ENCODE peak calls at places on chromosomes 6 and 20, in ten cellular contexts. O is fibroblast of lung, U is hepatocyte, Y is neural progenitor cell, K is keratinocyte, V is mammary epithelial cell, T is GM23338, E is MM.1S, P is HCT116, M is PC-3. N is an unnamed sample.

GRCh38 chr6:133595076-133595868 is 293.6 kb upstream of the TCF21 start:
- DNase-seq in O (no peak), U (peak), Y (no peak), K (no peak), V (no peak), T (no peak), E (no peak), P (no peak), M (peak), N (no peak)

GRCh38 chr6:50007821-50008220 is 14.0 kb downstream of the DEFB110 start:
- DNase-seq in O (peak), U (no peak), Y (no peak), K (peak), V (peak), T (no peak), E (no peak), P (no peak), M (peak), N (peak)

GRCh38 chr6:24929255-24929654 is 6.5 kb downstream of the RIPOR2 start:
- DNase-seq in O (no peak), U (no peak), Y (no peak), K (no peak), V (no peak), T (no peak), E (peak), P (no peak), M (no peak), N (no peak)

GRCh38 chr20:41278936-41279335 is 38.6 kb downstream of the ZHX3 start:
- DNase-seq in O (no peak), U (no peak), Y (no peak), K (no peak), V (no peak), T (no peak), E (no peak), P (no peak), M (no peak), N (no peak)

GRCh38 chr6:110357298-110357695 is 852 bp downstream of the METTL24 start:
- DNase-seq in O (no peak), U (no peak), Y (no peak), K (no peak), V (no peak), T (no peak), E (no peak), P (no peak), M (no peak), N (no peak)

GRCh38 chr20:46631212-46631869 is 19.9 kb downstream of the SLC13A3 start:
- DNase-seq in O (no peak), U (peak), Y (peak), K (no peak), V (peak), T (no peak), E (no peak), P (no peak), M (peak), N (no peak)

GRCh38 chr20:49595346-49595745 is 27.4 kb upstream of the PTGIS start:
- DNase-seq in O (no peak), U (no peak), Y (no peak), K (no peak), V (no peak), T (no peak), E (no peak), P (no peak), M (no peak), N (no peak)

GRCh38 chr20:62606551-62607201 is 35.6 kb upstream of the SLCO4A1 start:
- DNase-seq in O (peak), U (no peak), Y (no peak), K (no peak), V (no peak), T (peak), E (no peak), P (no peak), M (no peak), N (no peak)

GRCh38 chr6:22043284-22043962 is 253.4 kb downstream of the PRL start:
- DNase-seq in O (no peak), U (no peak), Y (no peak), K (no peak), V (peak), T (no peak), E (no peak), P (no peak), M (no peak), N (no peak)

GRCh38 chr6:104951677-104952076 is 5.2 kb upstream of the LIN28B start:
- DNase-seq in O (no peak), U (no peak), Y (no peak), K (no peak), V (no peak), T (no peak), E (no peak), P (no peak), M (no peak), N (no peak)
- H3K4me2 ChIP-seq in O (no peak), U (no peak), Y (peak), K (no peak), V (no peak), T (peak), E (no peak), P (no peak), M (no peak), N (no peak)

DNA sequence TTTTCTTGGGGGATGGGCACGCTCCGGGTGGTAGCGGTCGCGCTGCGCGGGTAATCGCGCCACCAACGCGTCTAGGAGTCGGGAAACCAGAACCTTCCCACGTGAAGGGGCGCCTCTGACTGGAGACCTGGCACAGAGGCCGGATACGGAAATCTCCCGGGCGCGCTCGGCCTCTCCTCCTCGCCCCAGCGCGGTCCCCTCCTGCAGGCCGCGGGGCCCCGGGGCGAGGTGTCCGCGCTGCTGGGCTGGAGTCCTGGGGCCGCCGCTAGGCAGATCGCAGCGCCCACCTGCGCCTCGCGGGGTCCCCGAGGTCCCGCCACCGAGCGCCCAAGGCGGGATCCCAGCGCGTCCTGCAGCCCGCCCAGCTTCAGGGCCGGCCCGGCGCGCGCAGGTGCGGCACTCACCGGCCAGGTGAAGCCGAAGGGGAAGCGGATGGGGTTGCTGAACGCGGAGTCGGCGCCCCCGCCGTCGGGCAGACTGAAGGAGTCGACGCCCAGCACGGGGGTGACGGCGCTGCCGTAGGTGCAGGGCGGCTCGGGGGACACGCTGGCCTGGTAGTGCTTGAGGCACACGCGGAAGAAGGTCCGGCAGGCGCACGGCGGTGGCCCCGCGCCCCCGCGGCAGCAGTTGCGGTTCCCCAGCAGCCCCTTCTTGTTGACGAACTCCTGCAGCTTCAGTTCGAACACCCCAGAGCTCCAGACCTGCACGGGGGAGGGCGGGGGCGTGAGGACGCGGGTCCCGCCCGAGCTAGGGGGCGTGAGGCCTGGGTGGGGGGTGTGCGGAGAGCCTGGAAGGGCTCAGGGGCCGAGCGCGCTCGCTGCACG is 1.6 kb downstream of the DLL1 start:
- DNase-seq in O (no peak), U (no peak), Y (peak), K (no peak), V (peak), T (peak), E (no peak), P (no peak), M (no peak), N (no peak)
- TF ChIP-seq EZH2 in O (peak), U (peak), Y (peak), K (no peak), V (no peak), T (peak), E (no peak), P (no peak), M (no peak), N (peak)

DNA sequence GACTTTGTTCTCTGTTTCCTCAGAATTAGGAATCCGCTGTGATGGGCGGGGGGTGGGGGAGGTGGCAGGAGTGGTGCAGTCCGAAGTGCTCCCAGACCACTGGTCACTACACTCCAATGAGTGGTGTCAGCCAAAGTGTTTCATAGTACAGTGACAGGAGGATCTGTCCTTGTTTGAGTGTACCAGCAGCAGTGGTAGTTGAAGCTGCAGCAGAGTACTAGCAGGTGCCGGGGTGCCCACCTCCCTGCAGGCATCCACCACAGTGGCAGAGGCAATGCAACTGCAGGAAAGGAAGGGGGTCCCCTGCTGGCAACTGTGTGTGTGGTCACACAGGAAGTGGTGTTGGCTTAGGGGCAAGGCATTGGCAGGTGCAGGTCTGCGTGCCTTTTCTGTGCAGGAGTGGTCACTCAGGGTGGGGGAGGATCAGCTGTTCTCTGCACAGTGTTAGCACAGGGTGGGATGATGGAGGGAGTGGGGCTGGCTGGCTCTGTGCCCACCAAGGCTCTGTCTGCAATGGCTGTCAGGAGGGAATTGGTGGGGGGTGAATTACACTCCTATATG is 9.7 kb downstream of the HLA-DOB start:
- DNase-seq in O (no peak), U (no peak), Y (peak), K (no peak), V (no peak), T (peak), E (no peak), P (no peak), M (no peak), N (no peak)
- H3K4me2 ChIP-seq in O (no peak), U (no peak), Y (no peak), K (no peak), V (no peak), T (no peak), E (no peak), P (no peak), M (no peak), N (no peak)

DNA sequence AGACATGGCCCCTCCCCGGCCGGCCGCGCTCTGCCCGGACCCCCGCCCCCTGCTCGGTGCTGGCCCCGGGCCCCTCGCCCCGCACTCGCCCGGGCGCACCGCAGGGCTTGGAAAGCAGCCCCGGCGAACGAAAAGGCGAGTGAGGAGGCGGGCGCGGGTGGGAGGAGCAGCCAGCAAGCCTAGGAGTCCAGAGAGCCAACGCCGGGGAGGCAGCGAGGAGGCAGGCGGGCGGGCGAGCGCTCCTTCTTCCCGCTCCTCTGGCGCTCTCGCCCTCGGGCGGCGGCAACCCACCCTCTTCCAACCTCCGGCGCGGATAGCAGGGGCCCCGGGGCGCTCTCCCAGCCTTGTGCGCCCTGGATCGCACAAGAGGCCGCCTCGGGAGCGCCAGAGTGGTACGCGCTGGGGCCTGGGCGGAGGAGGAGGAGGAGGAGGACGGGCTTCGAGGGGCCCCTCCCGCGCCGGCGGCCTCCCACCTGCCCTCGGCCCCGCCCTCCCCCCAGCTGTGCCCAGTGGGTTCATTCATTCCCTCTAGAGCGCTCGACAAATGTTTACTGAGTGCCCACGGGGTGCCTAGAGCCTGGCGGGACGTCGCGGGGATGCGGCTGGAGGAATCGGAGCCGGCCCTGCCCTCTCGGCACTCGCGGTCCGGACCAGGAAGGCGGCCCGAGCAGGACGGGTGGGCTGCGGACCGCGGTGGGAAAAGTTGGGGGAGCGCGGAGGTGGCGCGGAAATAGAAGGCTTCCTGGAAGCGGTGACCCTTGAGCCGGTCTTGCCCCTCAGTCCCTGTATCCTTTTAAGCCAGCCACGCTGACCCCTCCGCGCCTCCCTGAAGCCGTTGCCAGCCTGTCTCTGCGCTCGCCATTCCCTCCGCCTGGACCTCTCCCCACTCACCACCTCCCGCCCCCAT is at the start of gene BMP7:
- DNase-seq in O (peak), U (peak), Y (peak), K (no peak), V (peak), T (peak), E (no peak), P (no peak), M (no peak), N (no peak)
- TF ChIP-seq EZH2 in O (peak), U (no peak), Y (no peak), K (peak), V (peak), T (peak), E (no peak), P (no peak), M (no peak), N (peak)

DNA sequence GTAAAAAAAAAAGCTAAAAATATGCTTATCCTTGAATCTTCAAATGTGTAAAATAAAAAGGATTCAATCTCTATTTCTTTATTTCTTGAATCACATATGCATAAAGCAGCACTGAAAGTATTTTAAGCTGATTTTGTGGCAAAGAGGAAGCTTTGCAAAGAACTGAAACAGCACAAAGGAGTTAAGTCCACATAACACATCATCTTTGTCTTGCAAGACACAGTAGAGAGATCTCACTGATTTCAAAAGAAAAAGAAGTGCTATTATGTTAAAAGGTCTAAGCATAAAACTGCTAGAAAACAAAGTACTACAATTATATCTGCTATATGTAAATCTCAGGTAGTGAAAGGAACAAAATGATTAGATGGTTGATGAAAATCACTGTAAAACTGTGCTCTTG is 127.1 kb upstream of the HMGCLL1 start:
- DNase-seq in O (no peak), U (no peak), Y (no peak), K (no peak), V (no peak), T (no peak), E (no peak), P (no peak), M (no peak), N (no peak)
- H3K4me2 ChIP-seq in O (no peak), U (no peak), Y (no peak), K (no peak), V (no peak), T (no peak), E (no peak), P (no peak), M (no peak), N (no peak)

GRCh38 chr6:169494038-169494437 is 207.8 kb downstream of the WDR27 start:
- DNase-seq in O (no peak), U (no peak), Y (no peak), K (no peak), V (no peak), T (no peak), E (no peak), P (no peak), M (no peak), N (no peak)
- TF ChIP-seq EZH2 in O (no peak), U (no peak), Y (no peak), K (no peak), V (no peak), T (no peak), E (no peak), P (no peak), M (no peak), N (no peak)

GRCh38 chr6:119052985-119053384 is 25.5 kb downstream of the FAM184A start:
- DNase-seq in O (no peak), U (no peak), Y (no peak), K (no peak), V (no peak), T (no peak), E (no peak), P (no peak), M (no peak), N (no peak)

GRCh38 chr6:119055069-119055468 is 23.4 kb downstream of the FAM184A start:
- DNase-seq in O (no peak), U (no peak), Y (no peak), K (no peak), V (no peak), T (no peak), E (no peak), P (no peak), M (no peak), N (no peak)

DNA sequence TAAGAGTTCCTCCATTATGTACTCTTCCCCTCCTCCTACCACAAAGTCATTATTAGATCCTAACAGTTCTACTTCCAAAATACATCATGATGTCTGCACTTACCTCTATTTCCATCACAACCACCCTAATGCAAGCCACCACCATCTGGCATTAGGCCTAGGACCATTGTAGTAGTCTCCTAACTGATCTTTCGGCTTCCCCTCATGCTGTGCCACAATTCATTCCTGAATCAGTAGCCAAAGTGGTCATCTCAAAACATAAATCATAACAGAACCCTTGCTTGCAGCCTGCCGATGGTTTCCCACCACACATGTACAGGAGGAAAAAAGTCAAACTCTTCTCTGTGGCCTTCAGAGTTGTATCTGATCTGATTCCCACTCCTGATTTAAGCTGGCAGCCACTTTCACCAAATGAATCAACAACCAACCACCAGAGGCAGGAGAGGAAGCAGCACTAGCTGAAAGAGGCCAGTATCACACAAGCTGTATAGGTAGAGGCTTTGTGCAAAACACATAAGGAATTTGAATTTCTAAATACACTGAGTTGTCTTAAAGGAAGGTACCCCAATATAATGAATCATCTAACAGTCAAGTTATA is 26.1 kb downstream of the FAM184A start:
- DNase-seq in O (no peak), U (no peak), Y (no peak), K (no peak), V (no peak), T (no peak), E (no peak), P (no peak), M (no peak), N (no peak)
- H3K4me2 ChIP-seq in O (no peak), U (no peak), Y (no peak), K (no peak), V (no peak), T (peak), E (no peak), P (no peak), M (no peak), N (no peak)

GRCh38 chr6:32096087-32096393 is 13.1 kb downstream of the TNXB start:
- DNase-seq in O (no peak), U (no peak), Y (no peak), K (no peak), V (no peak), T (no peak), E (no peak), P (no peak), M (no peak), N (no peak)
- TF ChIP-seq EZH2 in O (no peak), U (no peak), Y (no peak), K (no peak), V (peak), T (no peak), E (no peak), P (no peak), M (no peak), N (no peak)

DNA sequence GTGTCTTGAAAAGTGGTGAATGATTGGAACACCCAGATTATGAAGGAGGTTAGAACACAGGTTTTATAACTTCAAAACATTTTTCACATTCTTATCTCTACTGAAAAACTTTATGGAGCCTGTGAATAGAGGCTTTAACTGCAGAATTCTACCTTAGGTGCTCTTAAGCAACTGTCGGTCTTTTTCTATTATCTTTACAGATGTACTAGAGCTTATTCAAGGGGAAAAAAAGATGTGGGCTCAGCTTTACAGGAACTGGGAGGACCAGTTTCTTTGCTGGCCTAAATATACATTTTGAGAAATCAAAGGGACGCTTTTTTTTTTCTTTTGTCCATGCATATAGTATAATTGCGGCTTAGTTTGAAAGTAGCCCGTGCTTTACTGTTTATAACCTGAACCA is 58.9 kb downstream of the UST start:
- DNase-seq in O (no peak), U (peak), Y (no peak), K (no peak), V (no peak), T (no peak), E (no peak), P (no peak), M (no peak), N (no peak)
- H3K4me2 ChIP-seq in O (no peak), U (peak), Y (no peak), K (peak), V (peak), T (peak), E (no peak), P (no peak), M (no peak), N (no peak)

GRCh38 chr6:75206338-75207210 is 721 bp upstream of the COL12A1 start:
- DNase-seq in O (peak), U (peak), Y (peak), K (no peak), V (no peak), T (peak), E (no peak), P (no peak), M (no peak), N (peak)

GRCh38 chr6:75203721-75204120 is 2.1 kb downstream of the COL12A1 start:
- DNase-seq in O (peak), U (no peak), Y (no peak), K (no peak), V (no peak), T (no peak), E (no peak), P (no peak), M (peak), N (peak)

GRCh38 chr6:75204222-75204958 is 1.5 kb downstream of the COL12A1 start:
- DNase-seq in O (peak), U (peak), Y (peak), K (no peak), V (peak), T (peak), E (peak), P (peak), M (peak), N (peak)

GRCh38 chr6:75205776-75206334 is at the start of gene COL12A1:
- DNase-seq in O (peak), U (peak), Y (peak), K (peak), V (peak), T (peak), E (no peak), P (peak), M (peak), N (peak)

GRCh38 chr6:75204959-75205775 is 686 bp downstream of the COL12A1 start:
- DNase-seq in O (peak), U (peak), Y (peak), K (no peak), V (peak), T (peak), E (peak), P (no peak), M (peak), N (peak)
- TF ChIP-seq EZH2 in O (no peak), U (peak), Y (peak), K (no peak), V (no peak), T (peak), E (no peak), P (no peak), M (no peak), N (no peak)